ENCODE peak calls at places on chromosome 13, in four cellular contexts. B is foreskin fibroblast, E is GM12864, P is cardiac muscle cell. D is an unnamed sample.

GRCh38 chr13:61880576-61881283 is 465.1 kb upstream of the PCDH20 start:
- DNase-seq in P (peak; percentile 66), E (no peak), B (no peak), D (peak; percentile 41)

GRCh38 chr13:51192348-51192747 is 29.9 kb upstream of the FAM124A start:
- DNase-seq in E (no peak), B (no peak), P (no peak), D (peak; percentile 33)

GRCh38 chr13:79404361-79404760 is 1.7 kb downstream of the RBM26 start:
- DNase-seq in E (no peak), B (no peak), P (no peak), D (no peak)

GRCh38 chr13:20828540-20829364 is 55.0 kb upstream of the EEF1AKMT1 start:
- DNase-seq in P (peak; percentile 63), B (peak; percentile 41), E (peak; percentile 27), D (peak; percentile 72)

GRCh38 chr13:112348642-112349345 is 27.4 kb upstream of the SPACA7 start:
- DNase-seq in B (no peak), P (no peak), E (no peak), D (no peak)

GRCh38 chr13:105925496-105925895 is 610.0 kb downstream of the EFNB2 start:
- DNase-seq in P (no peak), E (no peak), B (peak; percentile 86), D (peak; percentile 86)

GRCh38 chr13:41746259-41746658 is 214.7 kb downstream of the VWA8 start:
- DNase-seq in B (peak; percentile 62), P (no peak), E (no peak), D (peak; percentile 40)

GRCh38 chr13:106318941-106319411 is 216.5 kb downstream of the EFNB2 start:
- DNase-seq in B (peak; percentile 90), P (no peak), E (no peak), D (peak; percentile 97)

GRCh38 chr13:28602580-28602979 is 56.4 kb upstream of the POMP start:
- DNase-seq in B (no peak), E (no peak), P (no peak), D (no peak)

GRCh38 chr13:79398915-79399314 is 7.1 kb downstream of the RBM26 start:
- DNase-seq in B (no peak), E (no peak), P (no peak), D (no peak)

GRCh38 chr13:113742000-113742441 is 17.0 kb upstream of the TMEM255B start:
- DNase-seq in P (peak; percentile 67), B (peak; percentile 68), E (no peak), D (peak; percentile 41)

GRCh38 chr13:26872444-26873173 is 112.0 kb upstream of the GPR12 start:
- DNase-seq in P (peak; percentile 81), E (peak; percentile 7), B (peak; percentile 9), D (peak; percentile 42)

DNA sequence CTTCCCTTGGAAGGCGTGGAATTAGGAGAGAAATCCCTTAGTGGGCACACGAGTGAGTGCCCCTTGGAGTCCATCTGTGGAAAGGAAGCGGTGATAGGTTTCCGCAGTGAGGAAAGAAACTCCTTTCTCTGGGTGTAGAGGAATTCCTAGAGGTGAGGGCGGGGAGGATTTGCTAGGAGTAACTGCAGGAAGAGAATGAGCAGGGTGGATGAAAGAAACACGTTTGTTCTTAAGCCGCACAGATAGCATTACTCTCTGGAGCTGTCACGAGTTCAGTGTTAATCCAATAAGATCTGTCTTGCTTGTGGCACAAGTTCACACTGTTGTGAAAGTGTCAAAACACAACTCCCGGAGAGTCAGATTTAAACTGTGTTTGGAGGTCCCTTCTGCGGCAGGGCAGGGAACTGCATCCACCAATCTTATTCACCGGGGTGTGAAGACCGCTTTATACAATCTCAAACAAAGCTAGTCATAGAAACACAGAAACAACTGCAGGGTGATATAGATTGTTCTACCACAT is 1.2 kb downstream of the KL start:
- DNase-seq in B (no peak), E (peak; percentile 65), P (peak; percentile 39), D (peak; percentile 71)
- H3K4me3 ChIP-seq in B (no peak overlapping the region), E (peak overlapping the region; percentile 60), P (peak overlapping the region; percentile 15), D (peak overlapping the region; percentile 2)

GRCh38 chr13:46324976-46325375 is 62.1 kb downstream of the RUBCNL start:
- DNase-seq in E (no peak), P (no peak), B (no peak), D (peak; percentile 50)

GRCh38 chr13:46327256-46327655 is 59.8 kb downstream of the RUBCNL start:
- DNase-seq in P (no peak), B (no peak), E (no peak), D (no peak)

GRCh38 chr13:46317120-46317519 is 69.9 kb downstream of the RUBCNL start:
- DNase-seq in B (no peak), E (no peak), P (no peak), D (peak; percentile 59)

DNA sequence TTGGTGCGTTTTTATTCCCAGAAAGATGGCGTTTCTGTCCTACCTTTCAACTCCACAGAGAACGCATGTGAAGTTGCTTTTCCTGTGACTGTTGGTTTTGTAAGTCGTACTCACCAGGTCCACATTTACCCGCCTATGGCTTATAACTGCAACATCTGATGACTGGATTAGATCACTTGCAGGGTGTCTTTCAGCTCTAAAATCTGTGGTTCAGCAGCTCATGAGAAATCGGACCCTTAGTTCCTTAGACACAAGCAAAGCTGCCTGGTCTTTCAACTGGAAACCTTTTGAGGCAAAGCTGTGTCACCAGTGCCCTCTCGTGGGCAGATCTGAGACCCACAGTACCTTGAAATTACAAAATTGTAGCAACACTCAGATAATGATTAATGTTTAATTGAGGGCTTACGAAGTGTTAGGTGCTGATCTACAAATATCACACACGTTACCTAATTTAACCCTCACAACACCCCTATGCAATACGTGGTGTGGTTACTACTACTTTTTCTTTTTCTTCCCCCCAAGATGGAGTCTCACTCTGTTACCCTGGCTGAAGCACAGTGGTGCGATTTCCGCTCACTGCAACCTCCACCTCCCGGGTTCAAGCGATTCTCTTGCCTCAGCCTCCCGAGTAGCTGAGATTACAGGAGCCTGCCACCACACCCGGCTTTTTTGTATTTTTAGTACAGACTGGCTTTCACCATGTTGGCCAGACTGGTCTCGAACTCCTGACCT is 65.4 kb downstream of the RUBCNL start:
- DNase-seq in B (peak; percentile 42), E (no peak), P (peak; percentile 76), D (peak; percentile 79)
- TF ChIP-seq CTCF in B (peak; percentile 75), E (peak; percentile 86), P (peak; percentile 84), D (peak; percentile 94)

DNA sequence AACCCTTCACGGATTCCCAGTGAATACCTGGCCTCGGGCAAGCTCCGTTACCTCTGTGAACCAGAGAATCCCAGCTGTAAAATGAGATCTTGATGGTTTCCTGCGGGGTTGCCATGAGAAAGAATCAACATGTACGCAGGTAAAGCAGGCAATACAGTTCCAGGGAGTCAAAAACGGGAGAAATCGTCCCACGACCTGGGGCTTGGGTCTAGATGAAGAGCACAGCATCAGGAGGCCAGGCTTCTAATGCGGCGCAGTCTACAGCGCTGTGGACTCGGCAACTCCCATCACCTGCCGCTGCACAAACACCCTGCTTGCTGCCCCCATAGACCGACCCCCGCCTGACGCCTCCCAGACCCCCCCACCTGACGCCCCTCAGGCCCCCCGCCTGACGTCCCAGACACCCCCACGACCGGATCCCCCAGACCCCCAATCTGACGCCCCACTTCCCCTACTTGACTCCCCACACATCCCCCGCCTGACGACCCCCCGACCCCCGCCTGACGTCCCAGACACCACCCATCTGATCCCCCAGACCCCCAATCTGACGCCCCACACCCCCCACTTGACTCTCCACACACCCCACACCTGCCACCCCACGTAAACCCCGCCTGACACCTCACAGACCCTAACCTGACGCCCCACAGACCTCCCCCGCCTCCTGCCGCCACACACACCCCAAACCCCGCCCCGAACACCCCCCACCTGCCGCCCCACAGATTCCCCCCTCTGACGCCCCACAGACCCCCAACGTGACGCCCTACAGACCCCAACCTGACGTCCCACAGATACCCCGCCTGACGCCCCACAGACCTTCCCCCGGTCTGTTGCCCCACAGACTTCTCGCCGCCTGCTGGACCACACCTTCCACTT is 589 bp downstream of the LIG4 start:
- DNase-seq in B (no peak), P (peak; percentile 47), E (no peak), D (no peak)
- H3K4me3 ChIP-seq in B (peak overlapping the region; percentile 49), P (peak overlapping the region; percentile 46), E (peak overlapping the region; percentile 71), D (peak overlapping the region; percentile 62)

GRCh38 chr13:47418206-47418920 is 521.5 kb upstream of the HTR2A start:
- DNase-seq in B (no peak), E (no peak), P (no peak), D (no peak)

GRCh38 chr13:47415048-47415447 is 518.2 kb upstream of the HTR2A start:
- DNase-seq in P (no peak), E (no peak), B (no peak), D (peak; percentile 17)

GRCh38 chr13:47417485-47417884 is 520.6 kb upstream of the HTR2A start:
- DNase-seq in B (no peak), E (no peak), P (no peak), D (no peak)

GRCh38 chr13:47420568-47420967 is 523.7 kb upstream of the HTR2A start:
- DNase-seq in E (no peak), P (no peak), B (peak; percentile 55), D (no peak)

GRCh38 chr13:47420012-47420411 is 523.2 kb upstream of the HTR2A start:
- DNase-seq in P (no peak), E (no peak), B (no peak), D (no peak)
- TF ChIP-seq CTCF in P (no peak), E (no peak), B (peak; percentile 2), D (no peak)

DNA sequence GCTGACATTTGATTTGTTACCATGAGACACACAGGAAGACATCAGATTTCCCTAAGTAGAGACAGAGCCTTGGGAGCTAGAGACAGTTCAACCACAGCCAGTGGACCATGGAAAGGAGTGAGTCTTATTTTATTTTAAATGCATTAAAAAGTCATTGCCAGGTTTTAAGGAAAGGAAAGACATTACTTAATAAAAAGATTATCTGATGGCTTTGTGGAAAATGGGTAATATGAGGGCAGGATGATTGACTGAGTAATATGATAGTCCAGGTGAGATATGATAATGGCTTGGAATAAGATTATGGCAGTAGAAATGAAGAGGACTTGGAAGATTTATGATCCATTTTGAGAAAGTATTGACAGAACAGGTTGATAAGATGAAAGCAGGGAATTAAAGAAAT is 580.1 kb downstream of the GPC5 start:
- DNase-seq in E (no peak), B (no peak), P (no peak), D (no peak)
- H3K4me3 ChIP-seq in E (no peak overlapping the region), B (no peak overlapping the region), P (no peak overlapping the region), D (no peak overlapping the region)

D was measured in fibroblast of pulmonary artery.